ENCODE peak calls at places on chromosomes 11 and 22, in eight cellular contexts. D, I, Z, U, K, O, W and P are unnamed samples.

GRCh38 chr11:28346721-28347120 is 238.5 kb downstream of the METTL15 start:
- DNase-seq in D (no peak), I (no peak), Z (no peak), U (peak; percentile 13), K (no peak), O (no peak), W (peak; percentile 20), P (no peak)

GRCh38 chr11:114354076-114354475 is 46.2 kb downstream of the C11orf71 start:
- DNase-seq in D (no peak), I (peak; percentile 62), Z (no peak), U (peak; percentile 96), K (no peak), O (no peak), W (peak; percentile 94), P (no peak)

GRCh38 chr11:67056640-67057409 is at the start of gene RHOD:
- DNase-seq in D (peak; percentile 63), I (peak; percentile 68), Z (no peak), U (peak; percentile 68), K (peak; percentile 87), O (no peak), W (peak; percentile 57), P (peak; percentile 67)

GRCh38 chr22:46684706-46685105 is 53.3 kb downstream of the CERK start:
- DNase-seq in D (no peak), I (no peak), Z (peak; percentile 71), U (no peak), K (no peak), O (no peak), W (no peak), P (no peak)

GRCh38 chr11:111733009-111733408 is 33.2 kb downstream of the PPP2R1B start:
- DNase-seq in D (peak; percentile 71), I (peak; percentile 93), Z (no peak), U (no peak), K (peak; percentile 50), O (no peak), W (peak; percentile 50), P (peak; percentile 61)

GRCh38 chr11:17522655-17523054 is 21.6 kb downstream of the USH1C start:
- DNase-seq in D (no peak), I (no peak), Z (no peak), U (no peak), K (no peak), O (no peak), W (no peak), P (no peak)

GRCh38 chr11:70372076-70372475 is 26.3 kb upstream of the CTTN start:
- DNase-seq in D (no peak), I (no peak), Z (no peak), U (no peak), K (no peak), O (no peak), W (no peak), P (no peak)

GRCh38 chr22:38503021-38503420 is 3.1 kb downstream of the DDX17 start:
- DNase-seq in D (no peak), I (no peak), Z (no peak), U (no peak), K (no peak), O (no peak), W (no peak), P (no peak)

GRCh38 chr11:93054881-93055280 is 85.4 kb downstream of the MTNR1B start:
- DNase-seq in D (no peak), I (peak; percentile 95), Z (no peak), U (peak; percentile 94), K (no peak), O (peak; percentile 64), W (peak; percentile 97), P (no peak)

GRCh38 chr11:32213223-32213622 is 122.3 kb downstream of the RCN1 start:
- DNase-seq in D (no peak), I (peak; percentile 99), Z (no peak), U (peak; percentile 37), K (no peak), O (no peak), W (peak; percentile 37), P (no peak)

GRCh38 chr11:58524232-58525036 is 16.5 kb upstream of the OR5B21 start:
- DNase-seq in D (peak; percentile 39), I (peak; percentile 88), Z (peak; percentile 87), U (peak; percentile 92), K (no peak), O (peak; percentile 71), W (peak; percentile 63), P (no peak)

GRCh38 chr11:26766996-26767395 is 45.1 kb upstream of the SLC5A12 start:
- DNase-seq in D (no peak), I (peak; percentile 2), Z (no peak), U (no peak), K (no peak), O (no peak), W (no peak), P (no peak)

GRCh38 chr22:29072193-29072978 is 449 bp upstream of the KREMEN1 start:
- DNase-seq in D (peak; percentile 86), I (peak; percentile 92), Z (no peak), U (peak; percentile 89), K (peak; percentile 95), O (peak; percentile 63), W (peak; percentile 89), P (peak; percentile 97)

DNA sequence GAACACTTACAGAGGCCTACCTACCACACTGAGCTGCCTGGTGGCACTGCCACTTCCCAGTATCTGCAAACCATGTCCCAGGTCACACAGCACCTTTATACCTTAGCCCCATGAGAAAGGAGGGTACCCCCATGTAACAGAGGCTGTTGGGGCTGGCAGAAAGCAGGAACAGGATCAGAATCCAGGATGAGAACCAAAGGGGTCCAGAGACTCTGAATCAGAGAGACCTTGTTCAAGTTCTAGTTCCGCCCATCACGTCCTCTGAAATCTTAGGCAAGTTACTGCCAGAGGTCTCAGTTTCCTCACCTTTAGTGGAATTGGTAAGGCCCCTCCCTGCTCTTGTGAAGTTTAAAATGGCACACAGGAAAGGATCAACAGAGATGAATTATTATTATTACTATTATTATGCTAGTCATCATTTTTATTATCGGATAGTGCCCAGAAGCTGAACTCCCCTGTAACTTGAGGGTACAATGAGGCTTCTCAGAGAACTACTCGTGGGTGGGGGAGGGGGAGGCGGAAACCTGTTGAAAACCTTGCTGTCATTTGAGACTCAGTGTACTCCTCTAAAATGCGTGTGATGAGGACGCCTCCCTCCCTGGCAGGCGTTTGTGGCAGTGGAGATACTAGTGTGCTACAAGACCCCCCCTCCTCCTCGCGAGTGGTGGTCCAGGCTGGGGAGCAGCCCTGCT is 9.3 kb downstream of the SELENOM start:
- DNase-seq in D (no peak), I (no peak), Z (no peak), U (no peak), K (no peak), O (no peak), W (no peak), P (no peak)
- H3K4me3 ChIP-seq in D (no peak overlapping the region), I (no peak overlapping the region), Z (no peak overlapping the region), U (no peak overlapping the region), K (no peak overlapping the region), O (no peak overlapping the region), W (no peak overlapping the region), P (no peak overlapping the region)

GRCh38 chr11:68936358-68936636 is 32.6 kb downstream of the IGHMBP2 start:
- DNase-seq in D (no peak), I (no peak), Z (no peak), U (no peak), K (peak; percentile 44), O (no peak), W (no peak), P (no peak)
- H3K4me1 ChIP-seq in D (no peaks in the 10 kb centered on the region), I (no peaks in the 10 kb centered on the region), Z (no peaks in the 10 kb centered on the region), U (no peaks in the 10 kb centered on the region), K (no peaks in the 10 kb centered on the region), O (no peaks in the 10 kb centered on the region), W (peaks cover 6% of the 10 kb centered on the region), P (no peaks in the 10 kb centered on the region)

GRCh38 chr11:65862191-65862735 is 2.0 kb downstream of the MUS81 start:
- DNase-seq in D (no peak), I (no peak), Z (no peak), U (no peak), K (peak; percentile 76), O (no peak), W (no peak), P (peak; percentile 55)
- H3K4me3 ChIP-seq in D (no peak overlapping the region), I (peak overlapping the region; percentile 92), Z (peak overlapping the region; percentile 91), U (peak overlapping the region; percentile 79), K (no peak overlapping the region), O (no peak overlapping the region), W (no peak overlapping the region), P (no peak overlapping the region)

GRCh38 chr11:65505434-65506315 is 6.8 kb downstream of the MALAT1 start:
- DNase-seq in D (no peak), I (peak; percentile 53), Z (peak; percentile 64), U (no peak), K (no peak), O (no peak), W (no peak), P (peak; percentile 43)
- H3K4me1 ChIP-seq in D (peaks cover 30% of the 10 kb centered on the region), I (no peaks in the 10 kb centered on the region), Z (peaks cover 74% of the 10 kb centered on the region), U (peaks cover 45% of the 10 kb centered on the region), K (peaks cover 77% of the 10 kb centered on the region), O (peaks cover 22% of the 10 kb centered on the region), W (peaks cover 17% of the 10 kb centered on the region), P (peaks cover 24% of the 10 kb centered on the region)

GRCh38 chr11:104968856-104969776 is 742 bp upstream of the CASP4 start:
- DNase-seq in D (peak; percentile 40), I (peak; percentile 67), Z (no peak), U (peak; percentile 18), K (peak; percentile 81), O (no peak), W (peak; percentile 41), P (peak; percentile 54)

GRCh38 chr11:104970756-104971155 is 2.4 kb upstream of the CASP4 start:
- DNase-seq in D (no peak), I (no peak), Z (no peak), U (no peak), K (no peak), O (no peak), W (no peak), P (no peak)

GRCh38 chr11:104965735-104966134 is 2.6 kb downstream of the CASP4 start:
- DNase-seq in D (no peak), I (no peak), Z (no peak), U (peak; percentile 26), K (no peak), O (no peak), W (peak; percentile 32), P (no peak)

GRCh38 chr11:104968365-104968855 is at the start of gene CASP4:
- DNase-seq in D (no peak), I (peak; percentile 81), Z (peak; percentile 67), U (peak; percentile 81), K (no peak), O (peak; percentile 1), W (peak; percentile 71), P (peak; percentile 59)

DNA sequence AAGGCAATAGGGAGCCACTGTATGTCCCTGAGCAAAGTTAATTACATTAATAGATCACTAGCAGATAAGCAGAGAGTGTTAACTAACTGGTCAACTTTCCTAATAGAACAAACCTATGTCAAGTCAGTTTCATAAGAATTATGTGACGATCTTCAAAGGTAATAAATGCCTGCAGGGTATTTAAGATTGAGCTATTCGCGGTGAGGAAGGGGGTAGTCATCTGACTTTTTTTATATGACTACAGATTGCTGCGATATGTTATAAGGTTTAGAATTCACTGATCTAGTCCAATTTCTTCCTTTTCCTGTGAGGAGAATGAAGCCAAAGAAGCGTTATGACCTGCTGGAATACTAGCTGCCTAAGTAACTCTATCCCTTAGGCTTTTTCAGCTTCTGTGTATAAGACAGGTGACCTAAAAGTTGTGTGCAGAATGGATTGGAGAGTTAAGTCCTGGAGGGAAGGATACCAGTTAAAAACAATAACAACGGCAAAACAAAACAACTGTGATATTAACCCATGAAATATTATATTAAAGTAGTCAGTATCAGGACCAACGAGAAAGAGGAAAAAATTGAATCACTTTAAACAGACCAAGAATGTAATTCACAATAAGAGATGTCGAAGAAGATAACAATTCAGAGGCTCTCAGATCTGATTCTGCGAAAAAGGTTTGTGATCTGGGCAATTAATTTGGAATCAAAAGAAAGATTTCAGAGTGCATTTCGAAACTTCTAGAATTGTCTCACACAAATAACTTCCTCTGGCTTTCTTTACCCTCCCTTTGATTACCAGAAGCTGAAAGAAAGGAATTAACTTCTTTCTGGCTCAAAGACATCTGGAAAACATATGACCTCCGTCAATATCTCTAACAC is 645 bp downstream of the CASP4 start:
- DNase-seq in D (no peak), I (peak; percentile 33), Z (no peak), U (peak; percentile 79), K (no peak), O (peak; percentile 1), W (peak; percentile 39), P (no peak)
- H3K4me3 ChIP-seq in D (peak overlapping the region; percentile 70), I (peak overlapping the region; percentile 96), Z (peak overlapping the region; percentile 65), U (peak overlapping the region; percentile 74), K (peak overlapping the region; percentile 50), O (peak overlapping the region; percentile 47), W (peak overlapping the region; percentile 49), P (peak overlapping the region; percentile 28)